ENCODE peak calls at places on chromosomes 2 and 18, in four cellular contexts. One of them, this sample, is unnamed.

GRCh38 chr2:63737085-63737701 is 104.5 kb upstream of the UGP2 start:
- DNase-seq in MM.1S: no peak
- DNase-seq in HFF-Myc: no peak
- DNase-seq in left ventricle myocardium inferior: no peak
- DNase-seq in this sample: no peak

GRCh38 chr2:176096243-176096985 is 3.2 kb upstream of the HOXD12 start:
- DNase-seq in HFF-Myc: no peak
- DNase-seq in MM.1S: peak
- DNase-seq in left ventricle myocardium inferior: no peak
- DNase-seq in this sample: no peak

GRCh38 chr2:126913881-126914495 is 15.3 kb downstream of the TEX51 start:
- DNase-seq in MM.1S: no peak
- DNase-seq in left ventricle myocardium inferior: no peak
- DNase-seq in HFF-Myc: no peak
- DNase-seq in this sample: no peak

GRCh38 chr2:190718652-190719526 is 70.0 kb downstream of the NAB1 start:
- DNase-seq in MM.1S: no peak
- DNase-seq in left ventricle myocardium inferior: peak
- DNase-seq in HFF-Myc: peak
- DNase-seq in this sample: peak

GRCh38 chr2:172148246-172148645 is 45.5 kb upstream of the DLX2 start:
- DNase-seq in left ventricle myocardium inferior: no peak
- DNase-seq in MM.1S: no peak
- DNase-seq in HFF-Myc: no peak
- DNase-seq in this sample: no peak

GRCh38 chr18:44680271-44681038 is at the start of gene SETBP1:
- DNase-seq in left ventricle myocardium inferior: peak
- DNase-seq in HFF-Myc: no peak
- DNase-seq in MM.1S: peak
- DNase-seq in this sample: peak

GRCh38 chr2:191321861-191322662 is 76.9 kb downstream of the MYO1B start:
- DNase-seq in MM.1S: peak
- DNase-seq in HFF-Myc: no peak
- DNase-seq in left ventricle myocardium inferior: no peak
- DNase-seq in this sample: peak

GRCh38 chr2:140604096-140604495 is 1526.7 kb downstream of the LRP1B start:
- DNase-seq in left ventricle myocardium inferior: no peak
- DNase-seq in HFF-Myc: no peak
- DNase-seq in MM.1S: no peak
- DNase-seq in this sample: no peak

GRCh38 chr2:230849633-230850357 is 14.9 kb upstream of the ITM2C start:
- DNase-seq in HFF-Myc: no peak
- DNase-seq in left ventricle myocardium inferior: peak
- DNase-seq in MM.1S: peak
- DNase-seq in this sample: peak

GRCh38 chr2:103669579-103669978 is 907.7 kb downstream of the TMEM182 start:
- DNase-seq in HFF-Myc: no peak
- DNase-seq in MM.1S: no peak
- DNase-seq in left ventricle myocardium inferior: no peak
- DNase-seq in this sample: no peak

GRCh38 chr2:15810451-15811150 is 129.7 kb upstream of the MYCN start:
- DNase-seq in left ventricle myocardium inferior: no peak
- DNase-seq in MM.1S: no peak
- DNase-seq in HFF-Myc: no peak
- DNase-seq in this sample: no peak

GRCh38 chr2:179981085-179981484 is 26.0 kb downstream of the CWC22 start:
- DNase-seq in HFF-Myc: peak
- DNase-seq in left ventricle myocardium inferior: no peak
- DNase-seq in MM.1S: no peak
- DNase-seq in this sample: no peak

GRCh38 chr2:145764631-145765030 is 1244.7 kb upstream of the ZEB2 start:
- DNase-seq in left ventricle myocardium inferior: peak
- DNase-seq in HFF-Myc: no peak
- DNase-seq in MM.1S: no peak
- DNase-seq in this sample: no peak

GRCh38 chr2:23555944-23556343 is 171.0 kb downstream of the KLHL29 start:
- DNase-seq in left ventricle myocardium inferior: no peak
- DNase-seq in MM.1S: no peak
- DNase-seq in HFF-Myc: no peak
- DNase-seq in this sample: no peak

GRCh38 chr2:108583903-108584520 is 49.7 kb downstream of the LIMS1 start:
- DNase-seq in HFF-Myc: peak
- DNase-seq in MM.1S: peak
- DNase-seq in left ventricle myocardium inferior: no peak
- DNase-seq in this sample: peak

GRCh38 chr2:49261791-49262190 is 107.5 kb upstream of the FSHR start:
- DNase-seq in left ventricle myocardium inferior: no peak
- DNase-seq in MM.1S: no peak
- DNase-seq in HFF-Myc: no peak
- DNase-seq in this sample: no peak

GRCh38 chr2:181152221-181152620 is 171.8 kb downstream of the UBE2E3 start:
- DNase-seq in HFF-Myc: no peak
- DNase-seq in left ventricle myocardium inferior: no peak
- DNase-seq in MM.1S: no peak
- DNase-seq in this sample: no peak

GRCh38 chr2:165157160-165157559 is 46.7 kb downstream of the SCN3A start:
- DNase-seq in HFF-Myc: no peak
- DNase-seq in left ventricle myocardium inferior: no peak
- DNase-seq in MM.1S: no peak
- DNase-seq in this sample: no peak

GRCh38 chr2:70887550-70888229 is 48.0 kb upstream of the ATP6V1B1 start:
- DNase-seq in left ventricle myocardium inferior: no peak
- DNase-seq in MM.1S: no peak
- DNase-seq in HFF-Myc: no peak
- DNase-seq in this sample: peak

GRCh38 chr2:235636471-235637005 is 142.7 kb downstream of the AGAP1 start:
- DNase-seq in left ventricle myocardium inferior: no peak
- DNase-seq in HFF-Myc: no peak
- DNase-seq in MM.1S: no peak
- DNase-seq in this sample: no peak

GRCh38 chr2:111037136-111037535 is 83.6 kb upstream of the BCL2L11 start:
- DNase-seq in MM.1S: no peak
- DNase-seq in left ventricle myocardium inferior: no peak
- DNase-seq in HFF-Myc: no peak
- DNase-seq in this sample: peak

GRCh38 chr2:207763308-207763707 is 6.4 kb downstream of the FZD5 start:
- DNase-seq in HFF-Myc: no peak
- DNase-seq in MM.1S: no peak
- DNase-seq in left ventricle myocardium inferior: no peak
- DNase-seq in this sample: no peak

GRCh38 chr2:240557808-240558207 is at the start of gene ANKMY1:
- DNase-seq in MM.1S: no peak
- DNase-seq in left ventricle myocardium inferior: peak
- DNase-seq in HFF-Myc: no peak
- DNase-seq in this sample: peak

GRCh38 chr2:25044011-25044410 is 2.1 kb downstream of the EFR3B start:
- DNase-seq in left ventricle myocardium inferior: no peak
- DNase-seq in MM.1S: no peak
- DNase-seq in HFF-Myc: no peak
- DNase-seq in this sample: no peak

GRCh38 chr2:25043241-25043867 is 1.5 kb downstream of the EFR3B start:
- DNase-seq in MM.1S: no peak
- DNase-seq in HFF-Myc: peak
- DNase-seq in left ventricle myocardium inferior: no peak
- DNase-seq in this sample: peak

GRCh38 chr2:25041928-25042320 is at the start of gene EFR3B:
- DNase-seq in left ventricle myocardium inferior: peak
- DNase-seq in HFF-Myc: peak
- DNase-seq in MM.1S: peak
- DNase-seq in this sample: peak

GRCh38 chr2:25042321-25043240 is 705 bp downstream of the EFR3B start:
- DNase-seq in MM.1S: peak
- DNase-seq in HFF-Myc: no peak
- DNase-seq in left ventricle myocardium inferior: peak
- DNase-seq in this sample: peak

GRCh38 chr2:25044990-25045389 is 3.1 kb downstream of the EFR3B start:
- DNase-seq in left ventricle myocardium inferior: no peak
- DNase-seq in MM.1S: no peak
- DNase-seq in HFF-Myc: no peak
- DNase-seq in this sample: peak
- H3K4me3 ChIP-seq in left ventricle myocardium inferior: no peak
- H3K4me3 ChIP-seq in MM.1S: no peak
- H3K4me3 ChIP-seq in HFF-Myc: no peak
- H3K4me3 ChIP-seq in this sample: no peak

GRCh38 chr2:226800941-226801784 is 1.5 kb upstream of the IRS1 start:
- DNase-seq in MM.1S: peak
- DNase-seq in left ventricle myocardium inferior: peak
- DNase-seq in HFF-Myc: no peak
- DNase-seq in this sample: peak

GRCh38 chr2:226797989-226798421 is 1.6 kb downstream of the IRS1 start:
- DNase-seq in HFF-Myc: no peak
- DNase-seq in left ventricle myocardium inferior: peak
- DNase-seq in MM.1S: no peak
- DNase-seq in this sample: no peak

GRCh38 chr2:226799211-226799975 is at the start of gene IRS1:
- DNase-seq in MM.1S: peak
- DNase-seq in left ventricle myocardium inferior: peak
- DNase-seq in HFF-Myc: no peak
- DNase-seq in this sample: peak

GRCh38 chr2:226798422-226799210 is 1.0 kb downstream of the IRS1 start:
- DNase-seq in MM.1S: peak
- DNase-seq in HFF-Myc: no peak
- DNase-seq in left ventricle myocardium inferior: peak
- DNase-seq in this sample: peak

GRCh38 chr2:226799976-226800940 is 638 bp upstream of the IRS1 start:
- DNase-seq in MM.1S: peak
- DNase-seq in left ventricle myocardium inferior: peak
- DNase-seq in HFF-Myc: no peak
- DNase-seq in this sample: no peak
- TF ChIP-seq CTCF in MM.1S: peak
- TF ChIP-seq CTCF in left ventricle myocardium inferior: no peak
- TF ChIP-seq CTCF in HFF-Myc: no peak
- TF ChIP-seq CTCF in this sample: no peak

DNA sequence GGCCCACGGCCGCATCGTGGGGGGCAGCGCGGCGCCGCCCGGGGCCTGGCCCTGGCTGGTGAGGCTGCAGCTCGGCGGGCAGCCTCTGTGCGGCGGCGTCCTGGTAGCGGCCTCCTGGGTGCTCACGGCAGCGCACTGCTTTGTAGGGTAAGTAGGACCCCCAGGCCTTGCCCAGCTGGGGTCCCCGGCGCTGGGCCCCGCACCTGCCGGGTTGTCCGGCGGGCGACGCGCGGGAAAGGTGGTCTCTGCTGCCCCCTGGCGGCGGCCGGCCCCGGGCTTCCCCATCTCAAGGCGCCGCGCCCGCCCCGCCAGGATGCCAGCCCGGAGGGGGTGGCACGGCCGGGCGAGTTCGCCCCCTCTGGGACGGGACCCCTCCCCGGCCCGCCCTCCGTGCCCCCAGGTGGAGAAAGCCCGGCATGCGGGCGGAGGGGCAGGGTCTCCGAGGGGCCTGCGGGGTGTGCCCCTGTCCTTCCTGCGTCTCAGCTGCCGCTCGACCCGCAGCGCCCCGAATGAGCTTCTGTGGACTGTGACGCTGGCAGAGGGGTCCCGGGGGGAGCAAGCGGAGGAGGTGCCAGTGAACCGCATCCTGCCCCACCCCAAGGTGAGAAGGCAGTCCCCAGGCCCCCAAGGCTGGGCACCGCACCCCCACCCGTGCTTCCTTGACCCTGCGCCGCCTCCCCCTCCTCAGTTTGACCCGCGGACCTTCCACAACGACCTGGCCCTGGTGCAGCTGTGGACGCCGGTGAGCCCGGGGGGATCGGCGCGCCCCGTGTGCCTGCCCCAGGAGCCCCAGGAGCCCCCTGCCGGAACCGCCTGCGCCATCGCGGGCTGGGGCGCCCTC is 2.0 kb downstream of the PRSS56 start:
- DNase-seq in HFF-Myc: no peak
- DNase-seq in MM.1S: peak
- DNase-seq in left ventricle myocardium inferior: peak
- DNase-seq in this sample: peak
- H3K4me3 ChIP-seq in HFF-Myc: no peak
- H3K4me3 ChIP-seq in MM.1S: peak
- H3K4me3 ChIP-seq in left ventricle myocardium inferior: peak
- H3K4me3 ChIP-seq in this sample: no peak

GRCh38 chr2:62197017-62197586 is 1.2 kb downstream of the B3GNT2 start:
- DNase-seq in left ventricle myocardium inferior: no peak
- DNase-seq in HFF-Myc: no peak
- DNase-seq in MM.1S: peak
- DNase-seq in this sample: peak
- TF ChIP-seq CTCF in left ventricle myocardium inferior: no peak
- TF ChIP-seq CTCF in HFF-Myc: no peak
- TF ChIP-seq CTCF in MM.1S: peak
- TF ChIP-seq CTCF in this sample: no peak

This sample was measured in GM12865.